ENCODE peak calls at places on chromosomes 6 and 20, in six cellular contexts. M is tibial nerve, O is OCI-LY7, Y is foreskin fibroblast, Z is brain microvascular endothelial cell, U is A549. T is an unnamed sample.

GRCh38 chr6:47478233-47479155 is 905 bp downstream of the CD2AP start:
- DNase-seq in O (peak), U (peak), Z (no peak), Y (peak), M (peak), T (peak)

GRCh38 chr6:112221561-112221960 is 32.8 kb downstream of the LAMA4 start:
- DNase-seq in Z (no peak), U (no peak), Y (no peak), O (no peak), M (no peak), T (no peak)

GRCh38 chr20:9302073-9302425 is 212.3 kb upstream of the LAMP5 start:
- DNase-seq in U (no peak), M (no peak), Y (no peak), Z (no peak), O (no peak), T (no peak)

GRCh38 chr6:52063584-52064400 is 23.6 kb downstream of the PKHD1 start:
- DNase-seq in Z (peak), O (peak), M (no peak), Y (peak), U (peak), T (peak)

GRCh38 chr6:96505363-96505762 is 16.2 kb upstream of the UFL1 start:
- DNase-seq in M (no peak), Z (no peak), Y (no peak), O (no peak), U (no peak), T (no peak)

GRCh38 chr20:46160661-46161060 is 42.5 kb downstream of the CD40 start:
- DNase-seq in Z (no peak), U (no peak), M (no peak), Y (no peak), O (no peak), T (no peak)

GRCh38 chr20:45336530-45337366 is 11.5 kb downstream of the SDC4 start:
- DNase-seq in Z (peak), U (peak), O (no peak), Y (peak), M (no peak), T (no peak)

GRCh38 chr20:37235065-37235464 is 26.5 kb downstream of the GHRH start:
- DNase-seq in O (no peak), U (no peak), M (no peak), Y (no peak), Z (no peak), T (no peak)

DNA sequence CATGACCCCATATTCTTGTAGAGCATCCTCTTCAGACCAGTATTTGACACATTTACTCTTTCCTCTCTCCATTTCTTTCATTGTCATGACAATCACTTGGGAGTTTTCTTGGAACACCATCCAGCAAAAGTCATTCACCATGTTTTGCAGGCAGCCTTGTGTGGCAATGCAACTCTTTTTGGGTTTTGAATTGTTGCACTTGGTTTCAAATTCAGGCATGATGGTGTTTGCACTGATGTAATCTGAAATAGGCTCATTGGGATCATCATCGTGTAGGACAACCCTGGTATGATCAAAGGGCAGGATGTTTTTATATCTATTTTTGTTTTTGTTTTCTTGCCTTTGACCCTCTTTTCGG is 161.0 kb upstream of the TNFAIP3 start:
- DNase-seq in Y (no peak), M (no peak), U (no peak), Z (no peak), O (no peak), T (no peak)
- H3K4me3 ChIP-seq in Y (no peak), M (no peak), U (no peak), Z (no peak), O (no peak), T (no peak)

GRCh38 chr20:4117341-4117740 is 102.0 kb upstream of the RNF24 start:
- DNase-seq in U (no peak), O (no peak), Z (no peak), Y (no peak), M (no peak), T (no peak)

GRCh38 chr20:4120921-4121321 is 105.6 kb upstream of the RNF24 start:
- DNase-seq in Y (no peak), M (no peak), Z (no peak), U (no peak), O (no peak), T (no peak)

GRCh38 chr20:4119854-4120209 is 104.5 kb upstream of the RNF24 start:
- DNase-seq in M (no peak), O (no peak), U (no peak), Z (no peak), Y (no peak), T (no peak)

GRCh38 chr20:4116091-4116490 is 100.7 kb upstream of the RNF24 start:
- DNase-seq in M (no peak), Z (no peak), O (no peak), Y (no peak), U (no peak), T (no peak)

DNA sequence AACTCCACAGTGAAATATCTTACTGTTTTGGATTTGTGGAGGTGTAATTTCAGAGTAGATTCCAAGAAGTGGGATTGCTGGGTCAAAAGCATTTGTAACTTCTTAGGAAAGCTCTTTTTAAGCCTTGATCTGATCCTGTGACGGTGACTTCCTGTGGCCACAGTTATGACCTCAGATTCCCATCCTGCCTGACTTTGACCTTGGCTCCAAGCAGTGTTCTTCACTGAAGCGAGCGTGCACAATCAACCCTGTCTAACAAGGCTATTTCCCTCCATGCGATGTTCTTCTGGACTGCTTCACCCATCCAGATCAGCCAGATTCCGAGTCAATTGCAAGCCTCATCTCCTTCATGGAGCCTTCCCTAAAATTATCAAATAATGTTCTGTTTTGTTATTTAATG is 102.5 kb upstream of the RNF24 start:
- DNase-seq in U (no peak), M (no peak), O (no peak), Z (no peak), Y (no peak), T (no peak)
- H3K4me3 ChIP-seq in U (no peak), M (no peak), O (no peak), Z (no peak), Y (no peak), T (no peak)

GRCh38 chr6:32149577-32149845 is 2.2 kb downstream of the PRRT1 start:
- DNase-seq in U (no peak), M (no peak), Z (no peak), Y (no peak), O (no peak), T (no peak)

GRCh38 chr6:32147401-32148132 is 4.2 kb downstream of the PRRT1 start:
- DNase-seq in U (no peak), Z (no peak), O (no peak), Y (no peak), M (no peak), T (no peak)

GRCh38 chr6:32146687-32147086 is 5.1 kb downstream of the PRRT1 start:
- DNase-seq in O (no peak), Z (no peak), U (no peak), M (no peak), Y (no peak), T (no peak)

GRCh38 chr6:32148722-32149576 is 2.8 kb downstream of the PRRT1 start:
- DNase-seq in O (no peak), U (no peak), M (peak), Y (no peak), Z (peak), T (no peak)

DNA sequence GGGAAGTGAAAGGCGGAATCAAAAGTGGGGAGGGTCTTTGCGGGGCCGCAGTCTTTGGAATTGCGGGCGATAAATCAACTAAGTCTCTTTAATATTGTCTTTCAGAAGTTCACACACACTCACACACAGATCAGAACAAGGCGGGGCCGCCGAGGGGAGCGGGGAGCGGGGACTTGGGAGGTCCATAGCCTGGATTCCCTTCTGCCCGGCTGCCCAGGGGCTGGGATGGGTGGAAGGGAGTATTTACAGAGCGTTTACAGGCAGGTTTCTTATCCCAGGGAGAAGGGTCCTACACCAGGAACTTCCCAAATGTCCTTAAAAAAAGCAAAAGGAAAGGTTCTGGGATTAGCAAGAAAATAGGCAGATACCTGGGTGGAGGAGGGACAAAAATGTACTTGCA is 3.5 kb downstream of the PRRT1 start:
- DNase-seq in M (no peak), U (no peak), Z (no peak), Y (no peak), O (no peak), T (no peak)
- H3K4me3 ChIP-seq in M (no peak), U (no peak), Z (peak), Y (no peak), O (no peak), T (no peak)

DNA sequence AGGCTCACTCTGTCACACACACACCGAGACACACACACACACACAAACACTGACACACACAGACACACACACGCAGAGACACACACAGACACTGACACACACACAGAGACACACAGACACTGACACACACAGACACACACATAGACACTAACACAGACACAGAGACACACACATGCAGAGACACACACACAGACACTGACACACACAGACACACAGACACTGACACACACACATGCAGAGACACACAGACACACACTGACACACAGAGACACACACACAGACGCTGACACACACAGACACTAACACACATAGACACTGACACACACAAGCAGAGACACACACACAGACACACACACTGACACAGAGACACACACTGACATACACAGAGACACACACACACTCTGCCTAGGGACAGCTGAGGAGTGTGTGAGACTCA is 14.3 kb upstream of the ABHD16B start:
- DNase-seq in M (no peak), O (no peak), U (no peak), Y (no peak), Z (no peak), T (no peak)
- H3K4me3 ChIP-seq in M (no peak), O (no peak), U (no peak), Y (no peak), Z (no peak), T (no peak)

GRCh38 chr6:27668442-27669275 is 195.8 kb upstream of the ZNF184 start:
- DNase-seq in M (no peak), Y (peak), O (peak), U (peak), Z (no peak), T (peak)

GRCh38 chr6:27667651-27668441 is 194.9 kb upstream of the ZNF184 start:
- DNase-seq in M (no peak), O (no peak), U (peak), Z (no peak), Y (peak), T (no peak)

GRCh38 chr6:27667016-27667415 is 194.1 kb upstream of the ZNF184 start:
- DNase-seq in U (no peak), Z (no peak), Y (no peak), O (no peak), M (no peak), T (no peak)

DNA sequence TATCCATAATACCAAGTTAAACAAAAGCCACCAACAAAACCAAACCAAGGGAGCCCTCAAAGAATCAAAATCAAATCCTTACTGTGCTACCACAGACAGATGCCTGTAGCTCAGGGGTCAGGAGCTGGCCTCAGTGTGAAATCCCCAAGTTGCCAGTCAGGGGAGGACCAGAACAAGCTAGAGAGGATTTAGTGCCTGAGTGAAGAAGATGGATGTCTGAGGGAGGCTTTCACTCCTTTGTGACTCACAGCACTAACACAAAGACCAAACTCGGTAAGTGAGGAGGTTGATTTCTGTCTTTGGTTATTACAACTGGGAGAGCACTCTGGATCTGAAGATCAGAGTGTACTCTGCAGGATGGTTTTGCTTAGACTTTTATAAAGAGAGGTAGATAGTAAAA is 189.9 kb upstream of the ZNF184 start:
- DNase-seq in O (no peak), Z (no peak), M (no peak), Y (no peak), U (peak), T (no peak)
- H3K4me3 ChIP-seq in O (no peak), Z (no peak), M (no peak), Y (no peak), U (no peak), T (no peak)

GRCh38 chr20:33658510-33658909 is 3.6 kb upstream of the C20orf144 start:
- DNase-seq in O (no peak), M (no peak), Y (no peak), U (no peak), Z (no peak), T (no peak)
- H3K4me3 ChIP-seq in O (no peak), M (no peak), Y (no peak), U (no peak), Z (no peak), T (no peak)

DNA sequence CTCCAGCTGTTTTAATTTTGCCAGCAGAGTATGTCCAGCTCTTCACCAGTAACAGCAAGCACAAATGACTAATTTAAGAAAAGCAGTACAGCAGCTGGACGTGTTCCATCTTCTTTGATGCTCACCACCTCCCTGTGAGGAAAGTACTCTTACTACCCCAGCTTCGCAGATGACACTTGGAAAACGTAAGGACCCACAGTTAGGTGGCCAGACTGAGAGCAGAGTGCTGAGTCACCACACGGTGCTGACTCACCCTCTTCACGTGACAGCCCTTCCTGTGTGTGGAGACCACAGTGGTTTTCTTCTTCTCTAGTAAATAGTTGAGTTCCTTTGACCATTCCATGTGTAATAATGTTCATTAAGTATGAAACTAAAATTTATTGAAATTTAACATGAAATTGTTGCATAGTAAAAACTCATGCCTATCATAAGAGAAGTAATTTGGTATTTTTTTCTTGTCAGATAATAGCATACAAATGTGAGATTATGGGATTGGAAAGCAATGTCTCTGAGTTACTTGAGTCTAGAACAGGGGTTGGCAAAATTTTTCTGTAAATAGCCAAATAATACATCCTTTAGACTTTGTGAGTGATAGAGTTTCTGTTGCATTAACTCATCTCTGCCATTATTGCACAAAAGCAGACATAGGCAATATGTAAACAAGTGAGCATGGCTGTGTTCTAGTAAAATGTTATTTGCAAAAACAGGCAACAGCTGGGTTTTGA is 76.6 kb downstream of the SLX4IP start:
- DNase-seq in Y (peak), M (peak), Z (peak), U (peak), O (peak), T (peak)
- H3K4me3 ChIP-seq in Y (peak), M (no peak), Z (no peak), U (no peak), O (no peak), T (no peak)

DNA sequence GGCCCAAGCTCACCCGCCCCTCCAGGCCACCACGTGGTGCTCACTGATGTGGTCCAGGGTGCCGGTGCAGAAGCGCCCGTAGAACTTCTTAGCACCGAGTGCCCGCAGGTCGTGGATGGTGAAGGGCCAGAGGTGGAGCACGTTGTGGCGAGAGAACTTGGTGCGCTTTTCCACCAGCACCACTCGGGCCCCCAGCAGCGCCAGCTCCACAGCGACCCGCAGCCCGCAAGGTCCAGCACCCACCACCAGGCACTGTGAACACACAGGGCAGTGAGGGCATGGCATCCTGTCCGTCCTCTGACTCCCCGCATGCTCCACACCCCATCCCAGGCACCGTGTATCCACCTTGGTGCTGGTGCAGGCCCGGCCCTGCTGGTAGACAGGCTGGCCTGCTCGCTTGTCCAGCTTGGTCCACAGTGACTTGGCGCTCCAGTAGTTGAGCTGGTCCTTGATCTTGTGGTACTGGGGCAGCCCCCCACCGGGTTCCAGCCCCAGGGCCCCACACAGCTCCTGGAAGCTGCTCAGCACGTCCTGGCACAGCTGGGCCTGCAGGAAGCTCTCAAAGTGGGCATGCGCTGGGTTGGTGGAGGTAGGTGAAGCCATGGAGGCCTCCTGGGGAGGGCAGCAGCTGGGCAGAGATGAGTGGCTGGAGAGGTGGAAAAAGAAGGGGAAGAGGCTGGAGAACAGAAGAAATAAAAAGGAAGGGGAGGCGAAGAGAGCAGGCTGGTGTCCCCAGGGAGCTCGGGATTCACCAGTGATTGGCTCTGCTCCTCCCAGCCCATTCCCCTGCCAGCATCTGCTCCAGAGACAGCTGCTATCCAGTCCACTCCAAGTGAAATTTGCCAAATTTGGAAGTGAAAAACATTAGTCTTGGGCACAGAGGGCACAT is 1.7 kb downstream of the MICAL1 start:
- DNase-seq in O (peak), Y (peak), M (no peak), Z (no peak), U (no peak), T (no peak)
- H3K4me3 ChIP-seq in O (peak), Y (peak), M (peak), Z (peak), U (no peak), T (peak)

GRCh38 chr6:85680388-85680787 is 37.7 kb upstream of the SYNCRIP start:
- DNase-seq in M (no peak), O (peak), U (no peak), Y (no peak), Z (no peak), T (no peak)
- H3K4me3 ChIP-seq in M (no peak), O (peak), U (peak), Y (peak), Z (peak), T (peak)

DNA sequence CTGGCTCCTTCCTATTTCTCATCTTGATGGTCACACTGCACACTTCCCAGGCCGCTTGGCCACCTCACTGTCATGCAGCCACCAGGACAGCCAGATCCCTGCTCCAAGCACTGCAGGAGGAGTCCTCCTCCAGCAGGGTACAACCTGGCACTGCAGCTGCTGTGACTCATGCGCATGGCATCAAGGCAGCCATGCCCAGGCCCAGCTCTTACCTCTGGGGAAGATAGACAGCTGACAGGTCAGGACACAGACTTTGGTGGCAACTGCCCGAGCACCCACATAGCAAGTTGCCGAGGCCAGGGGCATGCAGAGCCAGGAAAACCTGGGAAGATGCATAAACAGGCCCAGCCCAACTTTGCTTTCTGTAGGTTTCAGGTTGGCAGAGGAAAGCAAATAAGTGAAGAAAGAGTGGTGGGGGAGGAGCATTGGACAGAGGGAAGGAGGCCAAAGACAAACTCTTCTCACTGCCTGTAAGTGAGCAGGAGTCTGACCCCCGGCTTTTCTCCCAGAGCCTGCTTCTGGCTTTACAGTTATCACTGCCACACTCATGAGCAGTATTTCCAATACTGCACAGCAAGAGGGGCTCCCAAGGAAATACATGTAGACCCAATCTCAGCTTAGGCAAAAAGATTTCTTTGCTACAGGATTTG is 38.8 kb downstream of the SLC22A3 start:
- DNase-seq in M (no peak), U (peak), Z (no peak), Y (peak), O (no peak), T (no peak)
- H3K4me3 ChIP-seq in M (no peak), U (peak), Z (no peak), Y (no peak), O (no peak), T (no peak)